ENCODE peak calls at places on chromosomes 5 and 9, in seven cellular contexts. E is GM12878, Z is HepG2, J is SK-N-SH, R is H1, F is HCT116, X is K562. T is an unnamed sample.

GRCh38 chr5:131169810-131170539 is 769 bp upstream of the LYRM7 start:
- DNase-seq in E (no peak), R (no peak), F (no peak), Z (no peak), X (no peak), J (no peak), T (no peak)

GRCh38 chr9:112971415-112971814 is 40.6 kb downstream of the ZNF883 start:
- DNase-seq in X (peak; percentile 9), Z (peak; percentile 5), J (peak; percentile 35), E (no peak), F (peak; percentile 29), R (peak; percentile 3), T (peak; percentile 32)

GRCh38 chr9:126222835-126223431 is 103.7 kb upstream of the MVB12B start:
- DNase-seq in J (no peak), R (no peak), F (no peak), X (no peak), Z (no peak), E (no peak), T (no peak)

GRCh38 chr5:169064093-169064492 is 236.8 kb downstream of the SLIT3 start:
- DNase-seq in J (no peak), E (no peak), F (no peak), Z (no peak), R (no peak), X (no peak), T (peak; percentile 44)

GRCh38 chr5:135913713-135914626 is 18.3 kb upstream of the IL9 start:
- DNase-seq in J (no peak), R (no peak), Z (no peak), E (no peak), F (no peak), X (no peak), T (no peak)

GRCh38 chr5:1521671-1522600 is 1.8 kb downstream of the LPCAT1 start:
- DNase-seq in J (peak; percentile 62), X (peak; percentile 63), E (no peak), R (no peak), Z (peak; percentile 21), F (no peak), T (no peak)

GRCh38 chr5:13910227-13910626 is 34.3 kb downstream of the DNAH5 start:
- DNase-seq in R (no peak), X (no peak), E (no peak), F (no peak), J (no peak), Z (no peak), T (no peak)

GRCh38 chr5:135386886-135387628 is 12.0 kb downstream of the MACROH2A1 start:
- DNase-seq in X (peak; percentile 83), E (no peak), J (no peak), Z (peak; percentile 13), F (peak; percentile 62), R (no peak), T (peak; percentile 26)

GRCh38 chr9:14415947-14416346 is 102.0 kb upstream of the NFIB start:
- DNase-seq in R (no peak), E (no peak), J (no peak), Z (no peak), F (no peak), X (no peak), T (no peak)

GRCh38 chr9:106060885-106061284 is 366.5 kb downstream of the TMEM38B start:
- DNase-seq in E (no peak), J (no peak), X (no peak), F (no peak), R (no peak), Z (no peak), T (no peak)

GRCh38 chr5:43110606-43111170 is 10.0 kb upstream of the ZNF131 start:
- DNase-seq in R (no peak), X (peak; percentile 37), E (no peak), Z (peak; percentile 43), J (peak; percentile 32), F (peak; percentile 16), T (no peak)

GRCh38 chr9:28934111-28934510 is 1360.8 kb upstream of the C9orf72 start:
- DNase-seq in X (no peak), E (no peak), Z (no peak), R (no peak), J (no peak), F (no peak), T (no peak)

GRCh38 chr5:134524219-134524825 is 1.1 kb upstream of the JADE2 start:
- DNase-seq in F (no peak), J (peak; percentile 78), Z (no peak), R (peak; percentile 84), E (no peak), X (peak; percentile 66), T (peak; percentile 88)

GRCh38 chr9:38671748-38672147 is 48.2 kb downstream of the FAM240B start:
- DNase-seq in E (peak; percentile 50), X (no peak), J (no peak), R (no peak), Z (no peak), F (no peak), T (no peak)

GRCh38 chr5:101782352-101783087 is 513.6 kb downstream of the SLCO4C1 start:
- DNase-seq in E (no peak), X (no peak), F (no peak), J (no peak), R (no peak), Z (no peak), T (no peak)

GRCh38 chr5:135053278-135053677 is 19.2 kb upstream of the PITX1 start:
- DNase-seq in E (peak; percentile 58), R (no peak), F (no peak), X (no peak), Z (no peak), J (no peak), T (no peak)

GRCh38 chr5:31962321-31962720 is 211.8 kb downstream of the GOLPH3 start:
- DNase-seq in J (peak; percentile 18), Z (no peak), R (no peak), F (no peak), X (no peak), E (no peak), T (peak; percentile 58)

GRCh38 chr5:123090641-123091257 is 1.7 kb downstream of the PRDM6 start:
- DNase-seq in Z (no peak), J (peak; percentile 50), R (no peak), E (no peak), X (no peak), F (no peak), T (no peak)

GRCh38 chr9:114606068-114606467 is 5.0 kb upstream of the TMEM268 start:
- DNase-seq in E (no peak), J (peak; percentile 30), Z (peak; percentile 46), R (no peak), F (no peak), X (no peak), T (no peak)

GRCh38 chr5:178108966-178109365 is 4.4 kb upstream of the N4BP3 start:
- DNase-seq in F (no peak), J (no peak), R (no peak), X (no peak), Z (no peak), E (no peak), T (no peak)

GRCh38 chr9:119477197-119477596 is 108.0 kb upstream of the BRINP1 start:
- DNase-seq in E (no peak), X (no peak), R (no peak), J (no peak), F (no peak), Z (no peak), T (no peak)

GRCh38 chr5:60586307-60586901 is 113.6 kb downstream of the DEPDC1B start:
- DNase-seq in E (no peak), R (no peak), F (peak; percentile 2), X (no peak), Z (peak; percentile 54), J (peak; percentile 6), T (no peak)

DNA sequence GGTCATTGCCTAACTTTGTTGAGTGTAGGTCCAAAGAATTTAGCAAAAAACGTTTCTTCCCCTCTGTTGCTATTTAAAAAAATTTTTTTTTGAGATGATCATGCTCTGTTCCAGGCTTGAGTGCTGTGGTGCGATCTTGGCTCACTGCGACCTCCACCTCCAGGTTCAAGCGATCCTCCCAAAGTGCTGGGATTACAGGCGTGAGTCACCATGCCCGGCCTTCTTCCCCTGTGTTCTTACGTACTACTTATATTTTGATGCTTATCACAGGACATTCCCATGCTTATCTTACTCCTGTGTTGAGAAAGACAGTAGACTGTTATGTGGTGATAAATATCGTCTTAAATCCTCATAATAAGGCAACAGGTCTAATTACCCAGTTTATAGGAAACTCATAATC is 2.5 kb downstream of the ACER2 start:
- DNase-seq in Z (no peak), E (no peak), X (no peak), R (no peak), F (no peak), J (no peak), T (no peak)
- TF ChIP-seq JUND in Z (no peak), E (no peak), X (peak; percentile 83), R (no peak), F (no peak), J (no peak), T (no peak)

GRCh38 chr5:179258001-179258921 is 87.0 kb downstream of the ADAMTS2 start:
- DNase-seq in E (no peak), X (no peak), F (no peak), R (no peak), Z (no peak), J (peak; percentile 24), T (no peak)
- TF ChIP-seq JUND in E (no peak), X (no peak), F (no peak), R (no peak), Z (no peak), J (no peak), T (no peak)

DNA sequence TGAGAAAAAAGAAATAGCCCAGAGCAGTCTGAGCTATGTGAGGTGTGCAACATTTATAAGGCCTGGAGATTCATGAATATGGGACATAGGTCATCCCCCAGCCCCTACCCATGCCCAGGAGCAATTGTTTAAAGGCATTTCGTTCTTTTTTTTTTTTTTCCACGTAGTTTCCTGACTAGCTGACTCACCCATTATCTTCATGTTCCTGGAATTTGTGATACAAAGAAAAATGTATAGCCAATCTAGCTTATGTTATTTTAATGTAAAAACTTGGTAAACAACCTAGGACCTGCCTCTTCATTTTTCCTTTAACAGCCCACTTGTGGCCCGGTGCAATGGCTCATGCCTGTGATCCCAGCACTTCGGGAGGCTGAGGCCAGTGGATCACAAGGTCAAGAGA is 81.3 kb downstream of the OSTF1 start:
- DNase-seq in X (peak; percentile 9), R (no peak), J (no peak), Z (no peak), E (no peak), F (no peak), T (no peak)
- TF ChIP-seq JUND in X (peak; percentile 54), R (no peak), J (no peak), Z (no peak), E (no peak), F (no peak), T (no peak)

GRCh38 chr5:90855296-90855990 is 296.8 kb downstream of the ADGRV1 start:
- DNase-seq in J (no peak), R (no peak), E (no peak), X (no peak), Z (no peak), F (no peak), T (no peak)

GRCh38 chr5:90844931-90845330 is 286.3 kb downstream of the ADGRV1 start:
- DNase-seq in J (no peak), Z (no peak), F (no peak), X (no peak), E (no peak), R (no peak), T (peak; percentile 16)

GRCh38 chr5:90853759-90854515 is 295.3 kb downstream of the ADGRV1 start:
- DNase-seq in Z (no peak), J (no peak), X (no peak), E (no peak), F (no peak), R (no peak), T (no peak)

DNA sequence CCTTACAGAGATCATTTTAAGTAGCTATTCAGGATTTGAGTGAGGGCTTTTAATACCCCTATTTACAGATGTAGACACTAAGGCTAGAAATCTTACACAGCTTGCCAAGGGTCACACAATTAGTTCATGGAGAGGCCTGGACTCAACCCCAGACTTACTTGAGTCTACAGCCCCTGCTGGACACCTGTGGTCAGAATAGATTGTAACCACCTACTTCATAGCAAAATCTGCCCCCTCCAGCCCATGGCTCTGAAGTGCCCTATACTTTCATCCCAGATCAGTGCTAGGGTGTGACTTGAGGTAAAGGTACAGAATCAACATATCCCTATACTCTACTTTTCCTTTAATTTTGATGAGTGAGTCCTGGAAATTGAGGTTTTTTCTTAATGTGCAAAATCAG is 291.3 kb downstream of the ADGRV1 start:
- DNase-seq in F (no peak), X (no peak), J (no peak), Z (no peak), R (no peak), E (no peak), T (no peak)
- TF ChIP-seq JUND in F (no peak), X (no peak), J (no peak), Z (no peak), R (no peak), E (no peak), T (no peak)